ENCODE peak calls at places on chromosomes 7 and 10, in eight cellular contexts. F, R, C, B, Q, L, T and D are unnamed samples.

GRCh38 chr7:136274636-136275345 is 297.6 kb upstream of the MTPN start:
- DNase-seq in F (no peak), R (no peak), C (no peak), B (no peak), Q (no peak), L (no peak), T (no peak), D (no peak)

GRCh38 chr10:110803830-110804338 is 67.8 kb upstream of the PDCD4 start:
- DNase-seq in F (no peak), R (no peak), C (no peak), B (peak), Q (peak), L (peak), T (peak), D (peak)

GRCh38 chr10:121313119-121313858 is 285.0 kb downstream of the FGFR2 start:
- DNase-seq in F (no peak), R (peak), C (no peak), B (no peak), Q (no peak), L (no peak), T (no peak), D (no peak)

GRCh38 chr10:50260791-50261281 is 9.5 kb upstream of the ASAH2 start:
- DNase-seq in F (peak), R (no peak), C (no peak), B (no peak), Q (no peak), L (peak), T (peak), D (no peak)

GRCh38 chr10:120456626-120457430 is at the start of gene PLPP4:
- DNase-seq in F (no peak), R (no peak), C (no peak), B (peak), Q (no peak), L (no peak), T (peak), D (peak)

GRCh38 chr10:23918839-23919238 is 290.1 kb upstream of the KIAA1217 start:
- DNase-seq in F (no peak), R (no peak), C (no peak), B (no peak), Q (no peak), L (no peak), T (no peak), D (no peak)

GRCh38 chr7:148535227-148535626 is 55.3 kb upstream of the C7orf33 start:
- DNase-seq in F (no peak), R (no peak), C (no peak), B (no peak), Q (peak), L (peak), T (no peak), D (no peak)

GRCh38 chr10:88232029-88232895 is 350.9 kb downstream of the RNLS start:
- DNase-seq in F (no peak), R (no peak), C (peak), B (peak), Q (no peak), L (no peak), T (no peak), D (no peak)

GRCh38 chr7:42372498-42372897 is 135.5 kb upstream of the GLI3 start:
- DNase-seq in F (no peak), R (no peak), C (no peak), B (no peak), Q (no peak), L (no peak), T (no peak), D (no peak)

GRCh38 chr7:80428161-80429054 is 83.5 kb downstream of the GNAT3 start:
- DNase-seq in F (no peak), R (no peak), C (no peak), B (no peak), Q (no peak), L (no peak), T (peak), D (peak)

GRCh38 chr10:31075434-31075833 is 43.8 kb upstream of the ZNF438 start:
- DNase-seq in F (peak), R (no peak), C (no peak), B (no peak), Q (no peak), L (no peak), T (peak), D (no peak)